ENCODE peak calls at places on chromosomes 4 and X, in six cellular contexts. S is T1000; K is pulmonary artery endothelial cell; Y is endothelial cell; P is activated CD8-positive, alpha-beta memory T cell treated with anti-CD3 and anti-CD28 coated beads, Interleukin-2, amount 50 U/mL, for 4 hours; Z is activated CD4-positive, alpha-beta T cell treated with anti-CD3 and anti-CD28 coated beads, Interleukin-2, amount 50 U/mL, for 1 hour. E is an unnamed sample.

GRCh38 chr4:74659576-74660411 is 134.5 kb downstream of the BTC start:
- DNase-seq in K (peak), P (no peak), S (peak), Y (no peak), Z (no peak), E (peak)

GRCh38 chr4:88247148-88247547 is 37.2 kb downstream of the PPM1K start:
- DNase-seq in P (no peak), K (no peak), Y (no peak), Z (no peak), S (no peak), E (no peak)

GRCh38 chrX:150212672-150213480 is 150.2 kb upstream of the MAMLD1 start:
- DNase-seq in Y (peak), K (peak), P (no peak), Z (no peak), S (no peak), E (no peak)

GRCh38 chr4:145815626-145816025 is 123.0 kb downstream of the ZNF827 start:
- DNase-seq in Y (no peak), Z (no peak), K (no peak), P (no peak), S (no peak), E (no peak)

GRCh38 chr4:52594961-52595360 is 64.1 kb downstream of the USP46 start:
- DNase-seq in S (no peak), Z (no peak), K (no peak), P (no peak), Y (no peak), E (no peak)

GRCh38 chr4:33649015-33649414 is 2595.3 kb downstream of the ARAP2 start:
- DNase-seq in K (no peak), S (no peak), Z (no peak), Y (peak), P (no peak), E (no peak)

GRCh38 chr4:47744253-47744652 is 93.6 kb downstream of the CORIN start:
- DNase-seq in S (no peak), Y (no peak), K (no peak), P (no peak), Z (no peak), E (no peak)

GRCh38 chrX:119410027-119410819 is 11.1 kb downstream of the SLC25A43 start:
- DNase-seq in P (no peak), S (peak), K (no peak), Z (no peak), Y (no peak), E (peak)

GRCh38 chr4:53686521-53686920 is 95.2 kb upstream of the LNX1 start:
- DNase-seq in S (no peak), K (no peak), P (no peak), Z (no peak), Y (no peak), E (no peak)

GRCh38 chr4:84279678-84280077 is 219.4 kb downstream of the NKX6-1 start:
- DNase-seq in K (no peak), S (no peak), Z (no peak), P (no peak), Y (no peak), E (no peak)

GRCh38 chrX:68999931-69000330 is 165.3 kb downstream of the PJA1 start:
- DNase-seq in Y (no peak), S (no peak), Z (no peak), P (no peak), K (no peak), E (no peak)

GRCh38 chrX:49003696-49004095 is 1.6 kb upstream of the GRIPAP1 start:
- DNase-seq in K (no peak), P (no peak), S (no peak), Y (no peak), Z (no peak), E (peak)

GRCh38 chrX:136879001-136879667 is 1.4 kb downstream of the RBMX start:
- DNase-seq in Y (no peak), S (no peak), Z (no peak), K (no peak), P (no peak), E (no peak)

GRCh38 chr4:3517731-3518510 is 14.3 kb downstream of the LRPAP1 start:
- DNase-seq in S (no peak), Y (no peak), P (peak), Z (no peak), K (no peak), E (no peak)

GRCh38 chr4:43898836-43899235 is 549.8 kb downstream of the KCTD8 start:
- DNase-seq in Z (no peak), S (no peak), P (no peak), K (no peak), Y (no peak), E (no peak)

GRCh38 chr4:118158946-118159345 is 124.7 kb downstream of the NDST3 start:
- DNase-seq in Z (no peak), K (no peak), S (no peak), Y (no peak), P (no peak), E (no peak)

GRCh38 chr4:2285665-2286381 is 23.9 kb upstream of the MXD4 start:
- DNase-seq in Z (no peak), P (peak), S (no peak), K (no peak), Y (no peak), E (no peak)

GRCh38 chr4:7480423-7480822 is 45.7 kb upstream of the PSAPL1 start:
- DNase-seq in Z (no peak), Y (no peak), P (no peak), S (no peak), K (no peak), E (no peak)

GRCh38 chr4:135770505-135770904 is 1568.9 kb upstream of the PABPC4L start:
- DNase-seq in S (no peak), K (no peak), P (no peak), Z (no peak), Y (no peak), E (no peak)

GRCh38 chr4:108007984-108008383 is 18.3 kb downstream of the HADH start:
- DNase-seq in Y (no peak), Z (no peak), K (no peak), P (no peak), S (no peak), E (no peak)

GRCh38 chr4:2812985-2813384 is 20.1 kb downstream of the SH3BP2 start:
- DNase-seq in K (no peak), Z (no peak), P (no peak), S (no peak), Y (no peak), E (no peak)

GRCh38 chrX:48472851-48473717 is 2.9 kb upstream of the FTSJ1 start:
- DNase-seq in S (no peak), P (no peak), K (no peak), Y (no peak), Z (no peak), E (no peak)

GRCh38 chrX:1914606-1915365 is 299.9 kb downstream of the ASMT start:
- DNase-seq in Z (no peak), K (no peak), Y (no peak), P (no peak), S (no peak), E (no peak)

GRCh38 chr4:78057135-78057599 is at the start of gene FRAS1:
- DNase-seq in S (peak), Z (no peak), K (no peak), P (peak), Y (peak), E (no peak)

GRCh38 chr4:3451956-3452355 is 10.2 kb downstream of the HGFAC start:
- DNase-seq in P (no peak), Y (no peak), Z (no peak), K (no peak), S (no peak), E (no peak)

GRCh38 chrX:79259073-79259689 is 108.0 kb downstream of the ITM2A start:
- DNase-seq in Y (no peak), K (no peak), Z (peak), P (peak), S (no peak), E (no peak)

GRCh38 chr4:71333960-71334951 is 4.6 kb upstream of the SLC4A4 start:
- DNase-seq in S (no peak), Z (no peak), P (no peak), Y (no peak), K (no peak), E (no peak)

GRCh38 chrX:96591418-96591817 is 93.2 kb upstream of the DIAPH2 start:
- DNase-seq in P (no peak), Z (no peak), S (no peak), Y (no peak), K (no peak), E (no peak)

GRCh38 chr4:102525099-102525498 is 23.9 kb downstream of the NFKB1 start:
- DNase-seq in K (no peak), Z (no peak), Y (no peak), P (no peak), S (no peak), E (no peak)

E was measured in K562.